ENCODE peak calls at places on chromosomes 2 and 18, in four cellular contexts. M, F, W and P are unnamed samples.

GRCh38 chr2:183868153-183868552 is 730.2 kb upstream of the ZNF804A start:
- DNase-seq in F (no peak), M (no peak), W (no peak), P (no peak)

GRCh38 chr18:35122586-35123224 is 81.5 kb downstream of the MAPRE2 start:
- DNase-seq in W (no peak), M (no peak), F (no peak), P (no peak)

GRCh38 chr2:29293830-29294438 is 178.7 kb downstream of the CLIP4 start:
- DNase-seq in F (peak), W (peak), M (peak), P (no peak)

GRCh38 chr2:240426797-240427721 is 8.4 kb upstream of the GPC1 start:
- DNase-seq in M (no peak), W (peak), F (no peak), P (peak)

GRCh38 chr2:169775765-169776482 is 22.7 kb upstream of the SSB start:
- DNase-seq in F (no peak), W (peak), M (no peak), P (no peak)

GRCh38 chr2:203987959-203988358 is 51.4 kb downstream of the ICOS start:
- DNase-seq in W (no peak), F (no peak), M (no peak), P (no peak)

GRCh38 chr2:203030545-203030944 is 15.9 kb downstream of the NBEAL1 start:
- DNase-seq in W (no peak), F (no peak), M (no peak), P (no peak)

GRCh38 chr2:17620841-17621240 is 80.3 kb downstream of the VSNL1 start:
- DNase-seq in F (no peak), M (no peak), W (peak), P (no peak)

GRCh38 chr2:42053791-42054656 is 6.2 kb downstream of the PKDCC start:
- DNase-seq in F (no peak), M (peak), W (no peak), P (no peak)

GRCh38 chr2:129239143-129239542 is 740.3 kb upstream of the RAB6C start:
- DNase-seq in F (no peak), M (no peak), W (no peak), P (no peak)

GRCh38 chr18:46211816-46212215 is 107.6 kb downstream of the HAUS1 start:
- DNase-seq in F (no peak), M (no peak), W (peak), P (no peak)

GRCh38 chr2:15357186-15357585 is 203.9 kb downstream of the NBAS start:
- DNase-seq in W (no peak), F (no peak), M (no peak), P (no peak)

GRCh38 chr2:68837164-68837860 is 33.9 kb downstream of the BMP10 start:
- DNase-seq in M (peak), W (peak), F (peak), P (no peak)

GRCh38 chr2:176278927-176279326 is 9.7 kb downstream of the MTX2 start:
- DNase-seq in F (no peak), W (no peak), M (no peak), P (no peak)
- H3K4me3 ChIP-seq in F (no peak), W (no peak), M (no peak), P (no peak)

GRCh38 chr2:54967759-54968365 is 82.4 kb downstream of the RTN4 start:
- DNase-seq in F (no peak), M (no peak), W (no peak), P (no peak)
- TF ChIP-seq POLR2A in F (no peak), M (no peak), W (no peak), P (no peak)

DNA sequence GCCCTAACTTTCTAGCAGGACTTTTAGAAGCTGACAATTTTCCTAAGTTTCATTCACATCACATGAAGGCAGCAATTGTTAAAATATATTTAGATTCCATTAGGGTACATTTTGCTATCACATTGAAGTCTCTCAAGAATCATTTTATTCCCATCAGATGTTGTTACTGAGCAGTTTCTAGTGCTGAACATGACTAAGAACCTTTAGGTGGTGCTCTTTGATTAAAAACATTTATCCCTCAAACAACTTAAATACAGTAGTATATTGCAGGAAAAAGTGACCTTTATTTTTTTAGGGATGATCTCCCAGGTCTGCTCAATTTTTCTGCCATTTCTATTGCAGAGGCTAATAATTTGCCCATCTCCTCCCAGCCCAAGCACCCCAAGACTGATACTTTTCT is 22.9 kb upstream of the NARS1 start:
- DNase-seq in F (no peak), W (peak), M (no peak), P (no peak)
- TF ChIP-seq CTCF in F (peak), W (peak), M (peak), P (no peak)

GRCh38 chr18:22683196-22683676 is 249.9 kb upstream of the RBBP8 start:
- DNase-seq in W (peak), M (peak), F (peak), P (no peak)
- H3K4me3 ChIP-seq in W (no peak), M (no peak), F (no peak), P (no peak)

GRCh38 chr2:21782866-21783265 is 659.1 kb downstream of the TDRD15 start:
- DNase-seq in W (no peak), F (no peak), M (no peak), P (no peak)
- TF ChIP-seq POLR2A in W (no peak), F (no peak), M (no peak), P (no peak)

DNA sequence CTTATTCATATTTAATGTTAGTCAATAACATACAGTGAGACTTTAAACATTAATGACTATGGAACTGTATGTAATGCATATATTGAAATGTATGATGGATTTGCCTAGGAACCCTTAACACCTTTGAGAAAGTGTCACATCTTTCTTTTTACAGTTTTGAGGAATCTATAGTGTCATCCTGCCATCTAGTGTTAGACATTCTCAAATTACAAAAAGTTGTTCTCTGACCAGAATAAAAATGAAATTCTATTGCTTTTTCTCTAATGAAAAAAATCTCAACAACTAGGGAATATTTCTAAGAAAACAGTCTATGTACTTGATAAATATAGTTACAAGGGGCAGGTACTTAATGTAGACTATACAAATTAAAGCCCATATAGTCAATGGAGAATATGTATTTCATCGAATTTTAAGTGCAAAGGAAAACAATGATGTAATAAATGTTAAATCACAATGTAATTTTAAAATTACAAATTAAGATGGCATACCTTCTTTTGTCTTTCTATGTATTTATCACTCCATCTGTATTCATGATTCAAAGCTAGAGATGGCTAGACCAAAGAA is 5.1 kb upstream of the CALCRL start:
- DNase-seq in F (peak), M (no peak), W (peak), P (no peak)
- TF ChIP-seq CTCF in F (peak), M (peak), W (peak), P (no peak)

DNA sequence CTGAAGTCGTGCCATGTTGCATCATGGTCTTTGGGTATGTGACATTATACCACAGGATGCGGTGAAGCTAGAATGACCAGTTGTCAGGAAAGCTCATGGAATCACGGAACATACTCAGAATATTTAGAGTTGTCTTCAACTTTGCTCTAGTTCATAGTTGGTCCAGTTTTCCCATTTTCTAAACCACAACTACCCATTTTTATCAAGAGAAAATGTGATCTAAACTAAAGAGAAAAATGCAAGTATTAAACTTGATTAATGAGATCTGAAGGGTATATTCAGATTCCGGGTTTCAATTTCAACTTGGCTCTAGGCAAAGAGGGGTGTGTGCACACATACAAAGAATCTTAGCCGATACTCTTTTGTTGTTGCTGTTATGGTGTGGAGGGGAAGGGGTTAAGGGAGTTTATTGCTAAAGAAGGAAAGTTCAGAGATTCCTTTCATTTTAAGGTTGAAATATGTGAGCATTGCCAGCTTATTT is 516.5 kb upstream of the ZEB2 start:
- DNase-seq in W (peak), F (no peak), M (no peak), P (no peak)
- H3K4me3 ChIP-seq in W (no peak), F (peak), M (no peak), P (no peak)

GRCh38 chr18:49456794-49457193 is 3.7 kb downstream of the DYM start:
- DNase-seq in M (no peak), W (peak), F (no peak), P (no peak)

GRCh38 chr18:49457616-49458015 is 2.8 kb downstream of the DYM start:
- DNase-seq in M (no peak), W (no peak), F (no peak), P (no peak)

GRCh38 chr18:49460958-49461601 is 635 bp upstream of the DYM start:
- DNase-seq in W (no peak), F (no peak), M (no peak), P (no peak)

GRCh38 chr18:49461602-49461977 is 1.1 kb upstream of the DYM start:
- DNase-seq in W (no peak), F (no peak), M (no peak), P (no peak)

GRCh38 chr18:49459404-49460171 is 857 bp downstream of the DYM start:
- DNase-seq in F (peak), W (peak), M (no peak), P (peak)
- TF ChIP-seq POLR2A in F (no peak), W (no peak), M (no peak), P (no peak)

DNA sequence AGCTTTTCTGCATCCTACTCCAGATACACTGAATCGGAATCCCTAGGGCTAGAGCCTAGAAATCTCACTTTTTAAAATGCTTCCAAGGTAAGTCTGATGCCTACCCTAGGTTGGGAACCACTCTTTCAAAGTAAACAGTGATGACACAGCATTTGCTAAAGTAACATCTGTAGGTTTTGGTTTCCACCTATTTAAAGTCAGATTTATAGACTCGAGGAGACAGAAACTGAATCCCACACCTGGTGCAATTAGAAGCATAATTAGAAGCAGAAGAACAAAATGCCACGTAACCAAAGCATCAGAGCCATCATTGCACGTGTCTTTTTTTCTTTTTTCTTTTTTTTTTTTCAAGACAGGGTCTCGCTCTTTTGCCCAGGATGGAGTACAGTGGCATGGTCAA is 40.9 kb downstream of the PDK1 start:
- DNase-seq in W (no peak), M (no peak), F (no peak), P (no peak)
- TF ChIP-seq CTCF in W (no peak), M (no peak), F (no peak), P (no peak)

DNA sequence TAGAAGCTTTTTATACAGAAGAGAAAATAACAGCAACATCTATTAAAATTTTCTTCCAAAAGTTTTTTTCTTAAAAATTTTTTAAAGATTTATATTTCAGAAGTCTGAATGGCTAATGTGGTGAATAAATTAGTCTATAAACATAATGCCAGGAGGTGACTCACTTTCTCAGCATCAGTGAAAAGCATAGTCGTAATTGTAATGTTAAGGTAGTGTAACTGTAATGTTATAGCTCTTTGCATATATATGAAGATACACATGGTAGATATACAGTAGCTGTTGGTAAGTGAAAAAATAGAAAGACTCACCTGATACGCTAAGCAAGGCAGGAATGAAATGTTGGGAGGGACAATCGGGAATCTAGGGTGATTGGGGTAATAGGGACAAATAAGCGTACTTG is 5.5 kb downstream of the TIMM21 start:
- DNase-seq in W (no peak), F (no peak), M (no peak), P (no peak)
- H3K4me3 ChIP-seq in W (no peak), F (no peak), M (no peak), P (no peak)